ENCODE peak calls at places on chromosomes 12 and 14, in five cellular contexts. B, A, H, M and Y are unnamed samples. For H3K4me1, the result is how much of the 10 kb centered on the place peaks cover.

GRCh38 chr12:66059670-66060069 is 70.9 kb downstream of the LLPH start:
- DNase-seq in B (no peak), A (no peak), H (no peak), M (no peak), Y (no peak)

GRCh38 chr12:11981174-11981733 is 89.5 kb upstream of the BCL2L14 start:
- DNase-seq in B (peak), A (no peak), H (no peak), M (no peak), Y (no peak)

GRCh38 chr12:7128681-7129593 is at the start of gene RBP5:
- DNase-seq in B (no peak), A (no peak), H (no peak), M (no peak), Y (no peak)

GRCh38 chr12:95004610-95005009 is 1.1 kb upstream of the NDUFA12 start:
- DNase-seq in B (no peak), A (no peak), H (no peak), M (no peak), Y (no peak)

GRCh38 chr14:103384450-103385152 is 614 bp upstream of the MARK3 start:
- DNase-seq in B (no peak), A (no peak), H (no peak), M (no peak), Y (no peak)

GRCh38 chr14:95993768-95994592 is 45.2 kb upstream of the C14orf132 start:
- DNase-seq in B (peak), A (peak), H (peak), M (peak), Y (peak)

GRCh38 chr14:76955575-76956252 is 72.8 kb downstream of the IRF2BPL start:
- DNase-seq in B (peak), A (peak), H (no peak), M (no peak), Y (peak)

GRCh38 chr14:101008631-101009336 is 105.3 kb upstream of the RTL1 start:
- DNase-seq in B (no peak), A (no peak), H (no peak), M (no peak), Y (peak)

GRCh38 chr12:109134186-109134917 is 18.0 kb downstream of the ACACB start:
- DNase-seq in B (no peak), A (peak), H (peak), M (peak), Y (no peak)

GRCh38 chr12:16352481-16352880 is 5.0 kb downstream of the MGST1 start:
- DNase-seq in B (no peak), A (no peak), H (no peak), M (peak), Y (no peak)

GRCh38 chr14:54322668-54323380 is 74.0 kb upstream of the CDKN3 start:
- DNase-seq in B (no peak), A (no peak), H (no peak), M (no peak), Y (no peak)

GRCh38 chr12:39772708-39773665 is 153.4 kb upstream of the ABCD2 start:
- DNase-seq in B (no peak), A (no peak), H (no peak), M (no peak), Y (no peak)

GRCh38 chr12:110245278-110245868 is 35.7 kb upstream of the ATP2A2 start:
- DNase-seq in B (peak), A (peak), H (peak), M (no peak), Y (peak)

GRCh38 chr14:38867561-38868150 is 235.4 kb downstream of the SEC23A start:
- DNase-seq in B (peak), A (peak), H (peak), M (peak), Y (peak)

GRCh38 chr12:64099430-64099829 is 122.7 kb downstream of the KICS2 start:
- DNase-seq in B (no peak), A (no peak), H (no peak), M (no peak), Y (no peak)

GRCh38 chr12:106229036-106229591 is 18.7 kb downstream of the CKAP4 start:
- DNase-seq in B (no peak), A (no peak), H (no peak), M (no peak), Y (peak)

GRCh38 chr12:121175383-121176119 is 34.4 kb upstream of the P2RX4 start:
- DNase-seq in B (no peak), A (no peak), H (no peak), M (no peak), Y (no peak)

GRCh38 chr12:12564911-12565310 is 2.2 kb upstream of the DUSP16 start:
- DNase-seq in B (no peak), A (no peak), H (no peak), M (no peak), Y (no peak)

GRCh38 chr12:75684678-75685620 is 173.5 kb upstream of the KRR1 start:
- DNase-seq in B (no peak), A (peak), H (no peak), M (no peak), Y (no peak)

GRCh38 chr12:46110928-46111699 is 120.7 kb upstream of the SCAF11 start:
- DNase-seq in B (no peak), A (no peak), H (no peak), M (no peak), Y (no peak)

GRCh38 chr12:31590730-31591307 is at the start of gene DENND5B:
- DNase-seq in B (peak), A (peak), H (peak), M (peak), Y (peak)

GRCh38 chr12:17151917-17152316 is 546.0 kb upstream of the LMO3 start:
- DNase-seq in B (no peak), A (no peak), H (no peak), M (no peak), Y (no peak)

GRCh38 chr12:18430425-18431048 is 169.2 kb downstream of the PIK3C2G start:
- DNase-seq in B (no peak), A (peak), H (peak), M (peak), Y (peak)

GRCh38 chr12:53733051-53733812 is 6.0 kb upstream of the CALCOCO1 start:
- DNase-seq in B (no peak), A (no peak), H (no peak), M (no peak), Y (no peak)

GRCh38 chr12:121284551-121285390 is 11.7 kb downstream of the CAMKK2 start:
- DNase-seq in B (no peak), A (no peak), H (no peak), M (no peak), Y (no peak)

GRCh38 chr14:93036652-93037341 is 78.9 kb downstream of the ITPK1 start:
- DNase-seq in B (no peak), A (no peak), H (no peak), M (no peak), Y (no peak)

GRCh38 chr14:52395728-52396127 is 81.6 kb downstream of the PTGER2 start:
- DNase-seq in B (no peak), A (no peak), H (no peak), M (no peak), Y (no peak)

GRCh38 chr12:121095544-121096198 is 37.0 kb upstream of the P2RX7 start:
- DNase-seq in B (peak), A (peak), H (peak), M (peak), Y (peak)

GRCh38 chr12:68559246-68559645 is 51.5 kb upstream of the RAP1B start:
- DNase-seq in B (no peak), A (no peak), H (no peak), M (no peak), Y (no peak)

GRCh38 chr12:52918351-52918750 is 13.5 kb upstream of the KRT8 start:
- DNase-seq in B (no peak), A (no peak), H (no peak), M (no peak), Y (no peak)

DNA sequence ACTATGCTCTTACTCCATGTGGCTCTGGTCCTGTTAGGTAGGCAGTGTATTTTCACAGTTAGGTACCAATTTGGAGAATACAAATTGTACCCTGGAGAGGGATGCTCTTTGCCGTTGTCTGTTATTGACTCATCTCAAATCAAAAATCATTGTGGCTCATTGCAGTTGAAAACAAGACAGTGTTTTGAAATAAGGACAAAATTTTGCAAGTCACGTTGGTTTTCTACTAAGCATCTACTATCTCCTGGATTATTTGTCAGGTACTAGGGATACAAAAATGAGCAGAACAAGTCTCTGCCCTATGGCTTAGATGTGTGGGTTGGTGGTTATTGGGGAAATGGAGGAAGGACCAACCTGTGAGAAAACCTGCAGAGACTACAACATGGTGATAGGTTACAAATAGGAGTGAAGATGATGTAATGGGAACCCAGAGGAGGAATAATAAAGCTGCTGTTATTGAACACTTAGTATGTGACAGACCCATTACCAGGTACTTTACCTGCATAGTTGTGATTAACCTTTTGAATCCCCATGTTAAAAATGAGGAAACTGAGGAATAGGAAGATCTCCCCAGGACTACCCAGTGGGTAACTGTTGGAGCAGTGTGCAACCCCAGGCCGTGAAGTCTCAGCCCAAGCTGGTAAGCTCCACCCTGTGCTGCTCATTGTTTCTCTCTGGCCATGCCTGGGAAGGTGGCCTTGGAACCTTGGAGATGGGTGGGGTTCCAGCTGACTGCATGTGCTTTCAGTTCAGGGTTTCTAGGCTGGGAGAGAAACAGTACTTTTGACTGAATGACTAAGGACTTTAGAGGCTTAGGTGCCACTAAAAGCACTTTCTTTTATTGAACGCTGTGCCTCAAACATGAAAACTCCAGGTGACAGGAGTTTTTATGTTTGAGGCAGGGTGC is 72.9 kb upstream of the SRSF5 start:
- DNase-seq in B (no peak), A (peak), H (peak), M (no peak), Y (peak)
- H3K4me1 ChIP-seq in B (under half), A (under half), H (half or more), M (half or more), Y (half or more)

DNA sequence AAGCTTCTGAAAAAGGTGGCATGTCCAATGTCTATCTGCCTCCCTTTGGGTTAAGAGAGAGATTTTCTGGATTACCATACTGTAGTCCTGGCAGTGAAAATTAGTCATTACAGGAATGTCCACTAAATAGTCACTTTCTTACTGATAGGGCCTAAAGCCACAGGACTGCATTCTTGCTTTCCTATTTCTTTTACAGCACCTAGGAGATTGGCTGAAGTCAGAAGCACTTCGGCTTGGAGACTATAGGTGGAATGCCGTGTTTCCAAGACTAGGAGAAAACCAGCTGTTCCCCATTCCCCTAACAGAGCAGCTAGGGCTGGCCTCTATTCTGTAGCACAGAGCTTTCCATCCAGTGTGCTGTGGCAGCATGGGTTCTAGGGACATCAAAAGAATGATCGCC is 15.1 kb downstream of the PIGH start:
- DNase-seq in B (no peak), A (no peak), H (no peak), M (no peak), Y (no peak)
- H3K4me1 ChIP-seq in B (under half), A (under half), H (under half), M (under half), Y (under half)

GRCh38 chr14:71554323-71554722 is 377.9 kb upstream of the RGS6 start:
- DNase-seq in B (no peak), A (no peak), H (no peak), M (no peak), Y (no peak)

GRCh38 chr14:71554959-71555612 is 377.1 kb upstream of the RGS6 start:
- DNase-seq in B (peak), A (no peak), H (no peak), M (no peak), Y (no peak)

GRCh38 chr14:71553779-71554178 is 378.4 kb upstream of the RGS6 start:
- DNase-seq in B (no peak), A (no peak), H (no peak), M (no peak), Y (no peak)

GRCh38 chr14:71556730-71557129 is 375.5 kb upstream of the RGS6 start:
- DNase-seq in B (no peak), A (no peak), H (no peak), M (no peak), Y (no peak)

GRCh38 chr14:71555654-71556559 is 376.3 kb upstream of the RGS6 start:
- DNase-seq in B (peak), A (no peak), H (no peak), M (no peak), Y (no peak)
- H3K4me1 ChIP-seq in B (half or more), A (under half), H (under half), M (under half), Y (under half)

GRCh38 chr14:30999038-30999773 is 26.2 kb upstream of the AP4S1 start:
- DNase-seq in B (no peak), A (no peak), H (no peak), M (no peak), Y (no peak)
- H3K4me1 ChIP-seq in B (under half), A (under half), H (under half), M (under half), Y (under half)

GRCh38 chr12:123713398-123714301 is 1.5 kb downstream of the ATP6V0A2 start:
- DNase-seq in B (no peak), A (peak), H (peak), M (no peak), Y (peak)

GRCh38 chr12:123720141-123720814 is 8.1 kb downstream of the ATP6V0A2 start:
- DNase-seq in B (no peak), A (no peak), H (no peak), M (no peak), Y (no peak)

GRCh38 chr12:123712780-123713319 is 697 bp downstream of the ATP6V0A2 start:
- DNase-seq in B (no peak), A (peak), H (no peak), M (peak), Y (peak)

GRCh38 chr12:123714302-123714627 is 2.1 kb downstream of the ATP6V0A2 start:
- DNase-seq in B (no peak), A (no peak), H (no peak), M (no peak), Y (peak)

GRCh38 chr12:123715151-123715676 is 3.1 kb downstream of the ATP6V0A2 start:
- DNase-seq in B (no peak), A (no peak), H (no peak), M (no peak), Y (no peak)
- H3K4me1 ChIP-seq in B (under half), A (under half), H (under half), M (under half), Y (under half)

DNA sequence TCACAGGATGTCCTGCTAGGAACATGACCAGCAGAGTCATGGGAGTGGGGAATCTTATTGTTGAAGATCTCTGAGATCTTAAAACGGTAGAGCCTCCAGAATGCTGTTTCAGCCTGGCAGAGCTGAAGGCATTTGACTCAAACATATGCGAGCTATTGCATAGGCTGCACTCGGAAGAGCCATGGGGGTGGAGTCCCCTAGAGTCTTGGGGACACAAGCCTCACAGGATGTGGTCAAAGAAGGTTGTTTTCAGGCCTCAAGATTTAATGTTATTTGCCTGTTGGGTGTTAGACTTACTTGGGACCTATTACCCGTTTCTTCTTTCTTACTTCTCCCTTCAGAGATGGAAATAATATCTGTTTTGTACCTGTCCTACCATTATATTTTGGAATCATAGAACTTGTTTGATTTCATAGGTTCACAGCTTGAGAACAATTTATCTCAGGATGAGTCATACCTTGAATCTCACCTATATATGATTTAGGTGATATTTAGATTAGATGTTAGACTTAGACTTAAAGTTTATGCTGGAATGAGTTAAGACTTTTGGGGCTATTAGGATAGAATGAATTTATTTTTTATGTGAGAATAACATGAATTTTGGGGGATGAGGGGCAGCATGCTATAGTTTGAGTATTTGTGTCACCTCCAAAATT is 172.2 kb upstream of the ATP2B1 start:
- DNase-seq in B (peak), A (no peak), H (no peak), M (no peak), Y (peak)
- H3K4me1 ChIP-seq in B (under half), A (under half), H (under half), M (under half), Y (under half)

GRCh38 chr14:64761441-64762043 is 57.3 kb downstream of the PLEKHG3 start:
- DNase-seq in B (no peak), A (no peak), H (no peak), M (no peak), Y (peak)

GRCh38 chr14:64759555-64759938 is 55.3 kb downstream of the PLEKHG3 start:
- DNase-seq in B (no peak), A (no peak), H (no peak), M (no peak), Y (no peak)

GRCh38 chr14:64760146-64760755 is 56.0 kb downstream of the PLEKHG3 start:
- DNase-seq in B (peak), A (peak), H (peak), M (peak), Y (peak)

GRCh38 chr14:64762044-64763034 is 58.1 kb downstream of the PLEKHG3 start:
- DNase-seq in B (peak), A (peak), H (peak), M (peak), Y (peak)

GRCh38 chr14:64760916-64761315 is 56.7 kb downstream of the PLEKHG3 start:
- DNase-seq in B (no peak), A (no peak), H (no peak), M (no peak), Y (no peak)
- H3K4me1 ChIP-seq in B (under half), A (under half), H (half or more), M (under half), Y (under half)